ENCODE peak calls at places on chromosomes 13 and 19, in nine cellular contexts. One of them, this sample, is unnamed.

GRCh38 chr19:11418518-11419506 is at the start of gene RGL3:
- DNase-seq in activated effector memory CD4-positive, alpha-beta T cell treated with anti-CD3 and anti-CD28 coated beads, Interleukin-2, amount 50 U/mL, for 16 hours: peak
- DNase-seq in HT1080: no peak
- DNase-seq in stimulated activated CD4-positive, alpha-beta T cell treated with anti-CD3 and anti-CD28 coated beads, Interleukin-2, amount 100 ng/mL, for 48 hours: no peak
- DNase-seq in CD4-positive, alpha-beta T cell: no peak
- DNase-seq in AG10803: no peak
- DNase-seq in amygdala: no peak
- DNase-seq in fibroblast of lung: no peak
- DNase-seq in uterus: no peak
- DNase-seq in this sample: no peak

GRCh38 chr19:36213793-36214387 is 575 bp downstream of the ZNF565 start:
- DNase-seq in activated effector memory CD4-positive, alpha-beta T cell treated with anti-CD3 and anti-CD28 coated beads, Interleukin-2, amount 50 U/mL, for 16 hours: no peak
- DNase-seq in HT1080: no peak
- DNase-seq in stimulated activated CD4-positive, alpha-beta T cell treated with anti-CD3 and anti-CD28 coated beads, Interleukin-2, amount 100 ng/mL, for 48 hours: no peak
- DNase-seq in CD4-positive, alpha-beta T cell: no peak
- DNase-seq in AG10803: peak
- DNase-seq in amygdala: no peak
- DNase-seq in fibroblast of lung: peak
- DNase-seq in uterus: no peak
- DNase-seq in this sample: no peak

GRCh38 chr19:35704218-35704617 is at the start of gene ZBTB32:
- DNase-seq in activated effector memory CD4-positive, alpha-beta T cell treated with anti-CD3 and anti-CD28 coated beads, Interleukin-2, amount 50 U/mL, for 16 hours: no peak
- DNase-seq in HT1080: peak
- DNase-seq in stimulated activated CD4-positive, alpha-beta T cell treated with anti-CD3 and anti-CD28 coated beads, Interleukin-2, amount 100 ng/mL, for 48 hours: no peak
- DNase-seq in CD4-positive, alpha-beta T cell: no peak
- DNase-seq in AG10803: peak
- DNase-seq in amygdala: no peak
- DNase-seq in fibroblast of lung: peak
- DNase-seq in uterus: no peak
- DNase-seq in this sample: no peak

GRCh38 chr13:83065136-83065535 is 817.1 kb downstream of the SLITRK1 start:
- DNase-seq in activated effector memory CD4-positive, alpha-beta T cell treated with anti-CD3 and anti-CD28 coated beads, Interleukin-2, amount 50 U/mL, for 16 hours: no peak
- DNase-seq in HT1080: peak
- DNase-seq in stimulated activated CD4-positive, alpha-beta T cell treated with anti-CD3 and anti-CD28 coated beads, Interleukin-2, amount 100 ng/mL, for 48 hours: no peak
- DNase-seq in CD4-positive, alpha-beta T cell: no peak
- DNase-seq in AG10803: peak
- DNase-seq in amygdala: no peak
- DNase-seq in fibroblast of lung: peak
- DNase-seq in uterus: peak
- DNase-seq in this sample: no peak

GRCh38 chr13:44013666-44014291 is 134.1 kb downstream of the LACC1 start:
- DNase-seq in activated effector memory CD4-positive, alpha-beta T cell treated with anti-CD3 and anti-CD28 coated beads, Interleukin-2, amount 50 U/mL, for 16 hours: no peak
- DNase-seq in HT1080: peak
- DNase-seq in stimulated activated CD4-positive, alpha-beta T cell treated with anti-CD3 and anti-CD28 coated beads, Interleukin-2, amount 100 ng/mL, for 48 hours: no peak
- DNase-seq in CD4-positive, alpha-beta T cell: no peak
- DNase-seq in AG10803: peak
- DNase-seq in amygdala: no peak
- DNase-seq in fibroblast of lung: peak
- DNase-seq in uterus: no peak
- DNase-seq in this sample: no peak

GRCh38 chr13:83810136-83810535 is 72.1 kb downstream of the SLITRK1 start:
- DNase-seq in activated effector memory CD4-positive, alpha-beta T cell treated with anti-CD3 and anti-CD28 coated beads, Interleukin-2, amount 50 U/mL, for 16 hours: no peak
- DNase-seq in HT1080: no peak
- DNase-seq in stimulated activated CD4-positive, alpha-beta T cell treated with anti-CD3 and anti-CD28 coated beads, Interleukin-2, amount 100 ng/mL, for 48 hours: no peak
- DNase-seq in CD4-positive, alpha-beta T cell: no peak
- DNase-seq in AG10803: no peak
- DNase-seq in amygdala: no peak
- DNase-seq in fibroblast of lung: no peak
- DNase-seq in uterus: no peak
- DNase-seq in this sample: no peak

GRCh38 chr19:7799640-7800355 is 30.2 kb upstream of the EVI5L start:
- DNase-seq in activated effector memory CD4-positive, alpha-beta T cell treated with anti-CD3 and anti-CD28 coated beads, Interleukin-2, amount 50 U/mL, for 16 hours: peak
- DNase-seq in HT1080: peak
- DNase-seq in stimulated activated CD4-positive, alpha-beta T cell treated with anti-CD3 and anti-CD28 coated beads, Interleukin-2, amount 100 ng/mL, for 48 hours: peak
- DNase-seq in CD4-positive, alpha-beta T cell: peak
- DNase-seq in AG10803: peak
- DNase-seq in amygdala: no peak
- DNase-seq in fibroblast of lung: peak
- DNase-seq in uterus: peak
- DNase-seq in this sample: peak

GRCh38 chr13:101271681-101272245 is 144.5 kb downstream of the NALCN start:
- DNase-seq in activated effector memory CD4-positive, alpha-beta T cell treated with anti-CD3 and anti-CD28 coated beads, Interleukin-2, amount 50 U/mL, for 16 hours: no peak
- DNase-seq in HT1080: no peak
- DNase-seq in stimulated activated CD4-positive, alpha-beta T cell treated with anti-CD3 and anti-CD28 coated beads, Interleukin-2, amount 100 ng/mL, for 48 hours: no peak
- DNase-seq in CD4-positive, alpha-beta T cell: no peak
- DNase-seq in AG10803: no peak
- DNase-seq in amygdala: no peak
- DNase-seq in fibroblast of lung: no peak
- DNase-seq in uterus: no peak
- DNase-seq in this sample: no peak

GRCh38 chr13:68888832-68889231 is 1218.8 kb upstream of the ATXN8OS start:
- DNase-seq in activated effector memory CD4-positive, alpha-beta T cell treated with anti-CD3 and anti-CD28 coated beads, Interleukin-2, amount 50 U/mL, for 16 hours: no peak
- DNase-seq in HT1080: peak
- DNase-seq in stimulated activated CD4-positive, alpha-beta T cell treated with anti-CD3 and anti-CD28 coated beads, Interleukin-2, amount 100 ng/mL, for 48 hours: no peak
- DNase-seq in CD4-positive, alpha-beta T cell: no peak
- DNase-seq in AG10803: no peak
- DNase-seq in amygdala: no peak
- DNase-seq in fibroblast of lung: no peak
- DNase-seq in uterus: no peak
- DNase-seq in this sample: peak

GRCh38 chr13:30019648-30020626 is 169.5 kb upstream of the UBL3 start:
- DNase-seq in activated effector memory CD4-positive, alpha-beta T cell treated with anti-CD3 and anti-CD28 coated beads, Interleukin-2, amount 50 U/mL, for 16 hours: no peak
- DNase-seq in HT1080: no peak
- DNase-seq in stimulated activated CD4-positive, alpha-beta T cell treated with anti-CD3 and anti-CD28 coated beads, Interleukin-2, amount 100 ng/mL, for 48 hours: no peak
- DNase-seq in CD4-positive, alpha-beta T cell: no peak
- DNase-seq in AG10803: no peak
- DNase-seq in amygdala: no peak
- DNase-seq in fibroblast of lung: no peak
- DNase-seq in uterus: no peak
- DNase-seq in this sample: peak

GRCh38 chr13:29878101-29878500 is 27.7 kb upstream of the UBL3 start:
- DNase-seq in activated effector memory CD4-positive, alpha-beta T cell treated with anti-CD3 and anti-CD28 coated beads, Interleukin-2, amount 50 U/mL, for 16 hours: no peak
- DNase-seq in HT1080: peak
- DNase-seq in stimulated activated CD4-positive, alpha-beta T cell treated with anti-CD3 and anti-CD28 coated beads, Interleukin-2, amount 100 ng/mL, for 48 hours: no peak
- DNase-seq in CD4-positive, alpha-beta T cell: no peak
- DNase-seq in AG10803: no peak
- DNase-seq in amygdala: no peak
- DNase-seq in fibroblast of lung: no peak
- DNase-seq in uterus: no peak
- DNase-seq in this sample: no peak

GRCh38 chr13:45456196-45456972 is 8.4 kb upstream of the COG3 start:
- DNase-seq in activated effector memory CD4-positive, alpha-beta T cell treated with anti-CD3 and anti-CD28 coated beads, Interleukin-2, amount 50 U/mL, for 16 hours: no peak
- DNase-seq in HT1080: peak
- DNase-seq in stimulated activated CD4-positive, alpha-beta T cell treated with anti-CD3 and anti-CD28 coated beads, Interleukin-2, amount 100 ng/mL, for 48 hours: no peak
- DNase-seq in CD4-positive, alpha-beta T cell: no peak
- DNase-seq in AG10803: peak
- DNase-seq in amygdala: no peak
- DNase-seq in fibroblast of lung: peak
- DNase-seq in uterus: no peak
- DNase-seq in this sample: no peak

GRCh38 chr13:48596128-48596429 is 57.6 kb upstream of the CYSLTR2 start:
- DNase-seq in activated effector memory CD4-positive, alpha-beta T cell treated with anti-CD3 and anti-CD28 coated beads, Interleukin-2, amount 50 U/mL, for 16 hours: no peak
- DNase-seq in HT1080: no peak
- DNase-seq in stimulated activated CD4-positive, alpha-beta T cell treated with anti-CD3 and anti-CD28 coated beads, Interleukin-2, amount 100 ng/mL, for 48 hours: no peak
- DNase-seq in CD4-positive, alpha-beta T cell: no peak
- DNase-seq in AG10803: no peak
- DNase-seq in amygdala: no peak
- DNase-seq in fibroblast of lung: no peak
- DNase-seq in uterus: no peak
- DNase-seq in this sample: no peak

GRCh38 chr13:93413972-93414717 is 187.5 kb downstream of the GPC6 start:
- DNase-seq in activated effector memory CD4-positive, alpha-beta T cell treated with anti-CD3 and anti-CD28 coated beads, Interleukin-2, amount 50 U/mL, for 16 hours: no peak
- DNase-seq in HT1080: peak
- DNase-seq in stimulated activated CD4-positive, alpha-beta T cell treated with anti-CD3 and anti-CD28 coated beads, Interleukin-2, amount 100 ng/mL, for 48 hours: no peak
- DNase-seq in CD4-positive, alpha-beta T cell: no peak
- DNase-seq in AG10803: no peak
- DNase-seq in amygdala: no peak
- DNase-seq in fibroblast of lung: peak
- DNase-seq in uterus: no peak
- DNase-seq in this sample: no peak

GRCh38 chr13:40236566-40237168 is 429.8 kb downstream of the FOXO1 start:
- DNase-seq in activated effector memory CD4-positive, alpha-beta T cell treated with anti-CD3 and anti-CD28 coated beads, Interleukin-2, amount 50 U/mL, for 16 hours: no peak
- DNase-seq in HT1080: no peak
- DNase-seq in stimulated activated CD4-positive, alpha-beta T cell treated with anti-CD3 and anti-CD28 coated beads, Interleukin-2, amount 100 ng/mL, for 48 hours: no peak
- DNase-seq in CD4-positive, alpha-beta T cell: no peak
- DNase-seq in AG10803: peak
- DNase-seq in amygdala: no peak
- DNase-seq in fibroblast of lung: no peak
- DNase-seq in uterus: peak
- DNase-seq in this sample: no peak

GRCh38 chr13:50529154-50529882 is 314.2 kb downstream of the DLEU7 start:
- DNase-seq in activated effector memory CD4-positive, alpha-beta T cell treated with anti-CD3 and anti-CD28 coated beads, Interleukin-2, amount 50 U/mL, for 16 hours: peak
- DNase-seq in HT1080: peak
- DNase-seq in stimulated activated CD4-positive, alpha-beta T cell treated with anti-CD3 and anti-CD28 coated beads, Interleukin-2, amount 100 ng/mL, for 48 hours: no peak
- DNase-seq in CD4-positive, alpha-beta T cell: no peak
- DNase-seq in AG10803: peak
- DNase-seq in amygdala: peak
- DNase-seq in fibroblast of lung: peak
- DNase-seq in uterus: peak
- DNase-seq in this sample: peak

This sample was measured in nucleus accumbens.